ENCODE peak calls at places on chromosome 1, in eight cellular contexts. F is ovary; I is neural crest cell; L is left ventricle myocardium inferior; U is esophagus squamous epithelium; E is CD8-positive, alpha-beta T cell; T is fibroblast of lung; H is CD4-positive, alpha-beta T cell. O is an unnamed sample.

GRCh38 chr1:88877382-88877825 is 14.0 kb downstream of the GTF2B start:
- DNase-seq in T (peak), U (no peak), H (no peak), E (no peak), I (no peak), F (no peak), L (no peak), O (peak)

GRCh38 chr1:144101397-144102050 is 129.7 kb upstream of the FAM72C start:
- DNase-seq in E (peak), H (peak), T (no peak), F (peak), I (peak), U (no peak), L (peak), O (peak)

GRCh38 chr1:90325165-90325564 is 330.3 kb downstream of the ZNF326 start:
- DNase-seq in F (no peak), U (no peak), L (no peak), T (no peak), H (no peak), I (no peak), E (no peak), O (no peak)

GRCh38 chr1:175757381-175758015 is 14.1 kb upstream of the TNR start:
- DNase-seq in L (no peak), E (no peak), U (no peak), I (peak), T (no peak), H (no peak), F (no peak), O (peak)

GRCh38 chr1:204870165-204870912 is at the start of gene NFASC:
- DNase-seq in L (no peak), U (no peak), H (no peak), F (peak), T (no peak), E (no peak), I (peak), O (no peak)

GRCh38 chr1:25433389-25434186 is 2.9 kb downstream of the MACO1 start:
- DNase-seq in H (no peak), U (no peak), T (no peak), F (no peak), I (no peak), E (no peak), L (no peak), O (no peak)

GRCh38 chr1:30778156-30778978 is 20.8 kb upstream of the LAPTM5 start:
- DNase-seq in E (no peak), F (no peak), I (no peak), L (no peak), T (peak), H (no peak), U (no peak), O (peak)

GRCh38 chr1:210233495-210234253 is 1.1 kb downstream of the SERTAD4 start:
- DNase-seq in F (peak), T (peak), L (peak), H (no peak), U (no peak), E (no peak), I (peak), O (peak)

GRCh38 chr1:68725353-68725752 is 228.5 kb upstream of the DEPDC1 start:
- DNase-seq in L (peak), F (peak), T (peak), U (no peak), E (no peak), H (no peak), I (no peak), O (no peak)

GRCh38 chr1:245687129-245687635 is 532.4 kb downstream of the KIF26B start:
- DNase-seq in L (no peak), U (no peak), I (no peak), E (no peak), T (peak), H (no peak), F (no peak), O (no peak)

GRCh38 chr1:57124768-57125446 is 159.1 kb upstream of the C8B start:
- DNase-seq in T (no peak), E (no peak), F (no peak), L (no peak), U (no peak), I (no peak), H (no peak), O (peak)

GRCh38 chr1:54248966-54249365 is 49.0 kb downstream of the MRPL37 start:
- DNase-seq in T (peak), H (no peak), U (no peak), E (no peak), F (no peak), L (no peak), I (no peak), O (peak)

GRCh38 chr1:202661136-202661845 is 49.0 kb downstream of the SYT2 start:
- DNase-seq in H (no peak), I (no peak), F (no peak), L (no peak), U (no peak), E (no peak), T (no peak), O (no peak)

GRCh38 chr1:208541225-208541855 is 297.2 kb upstream of the PLXNA2 start:
- DNase-seq in E (no peak), T (no peak), H (no peak), I (no peak), L (no peak), U (no peak), F (no peak), O (no peak)

GRCh38 chr1:205591522-205592351 is 40.1 kb downstream of the ELK4 start:
- DNase-seq in U (no peak), T (peak), E (peak), L (peak), I (peak), F (peak), H (peak), O (peak)

GRCh38 chr1:196651637-196652215 is at the start of gene CFH:
- DNase-seq in F (peak), L (no peak), H (no peak), T (peak), I (no peak), U (no peak), E (no peak), O (peak)

GRCh38 chr1:42784946-42785693 is at the start of gene TMEM269:
- DNase-seq in I (no peak), L (no peak), U (no peak), E (peak), F (peak), H (peak), T (peak), O (no peak)

GRCh38 chr1:38815903-38816627 is 43.5 kb downstream of the RRAGC start:
- DNase-seq in H (no peak), E (no peak), I (no peak), U (no peak), T (no peak), F (no peak), L (no peak), O (no peak)

GRCh38 chr1:38608202-38608864 is 251.2 kb downstream of the RRAGC start:
- DNase-seq in L (no peak), I (peak), U (no peak), E (no peak), T (no peak), F (no peak), H (no peak), O (no peak)

GRCh38 chr1:212514782-212515181 is 82.1 kb downstream of the NENF start:
- DNase-seq in H (no peak), F (no peak), T (no peak), U (no peak), E (no peak), L (no peak), I (no peak), O (no peak)

GRCh38 chr1:100100202-100100601 is 32.5 kb downstream of the SASS6 start:
- DNase-seq in T (peak), I (no peak), L (no peak), E (no peak), H (no peak), U (no peak), F (no peak), O (no peak)

GRCh38 chr1:52352690-52353089 is 13.3 kb downstream of the CC2D1B start:
- DNase-seq in I (no peak), L (no peak), T (no peak), U (no peak), E (no peak), H (no peak), F (no peak), O (no peak)

GRCh38 chr1:172476218-172476811 is 32.4 kb upstream of the PIGC start:
- DNase-seq in H (no peak), F (no peak), T (no peak), U (no peak), I (no peak), E (no peak), L (no peak), O (no peak)

GRCh38 chr1:22212400-22213233 is 69.7 kb upstream of the WNT4 start:
- DNase-seq in E (no peak), T (no peak), L (no peak), H (no peak), U (no peak), F (no peak), I (no peak), O (no peak)

GRCh38 chr1:56535949-56536348 is 43.4 kb downstream of the PLPP3 start:
- DNase-seq in H (no peak), E (no peak), F (no peak), I (no peak), T (no peak), L (peak), U (no peak), O (no peak)

GRCh38 chr1:206969090-206969489 is 1.2 kb downstream of the FCAMR start:
- DNase-seq in H (no peak), F (no peak), U (no peak), I (no peak), L (no peak), E (no peak), T (no peak), O (no peak)

GRCh38 chr1:218624051-218624450 is 278.9 kb downstream of the TGFB2 start:
- DNase-seq in E (no peak), H (no peak), L (no peak), U (no peak), F (no peak), T (no peak), I (no peak), O (peak)

GRCh38 chr1:115330480-115331013 is 7.5 kb downstream of the NGF start:
- DNase-seq in E (no peak), T (peak), I (no peak), U (no peak), L (no peak), H (no peak), F (peak), O (peak)

GRCh38 chr1:230808268-230808872 is 60.0 kb downstream of the C1orf198 start:
- DNase-seq in U (no peak), E (no peak), L (no peak), T (no peak), F (no peak), I (no peak), H (no peak), O (peak)

GRCh38 chr1:198726455-198726854 is 87.6 kb downstream of the PTPRC start:
- DNase-seq in U (no peak), H (no peak), T (no peak), I (no peak), L (no peak), E (no peak), F (no peak), O (peak)

GRCh38 chr1:118871510-118872240 is 116.5 kb downstream of the TBX15 start:
- DNase-seq in E (no peak), U (no peak), L (no peak), H (no peak), I (no peak), F (no peak), T (no peak), O (no peak)

GRCh38 chr1:116912846-116913245 is 3.1 kb downstream of the PTGFRN start:
- DNase-seq in U (no peak), F (no peak), L (no peak), H (no peak), I (no peak), T (no peak), E (peak), O (no peak)

GRCh38 chr1:26733982-26734381 is 38.2 kb downstream of the ARID1A start:
- DNase-seq in H (no peak), L (no peak), T (peak), U (no peak), E (no peak), I (no peak), F (no peak), O (peak)

GRCh38 chr1:227731696-227732585 is 3.2 kb downstream of the JMJD4 start:
- DNase-seq in F (no peak), E (no peak), L (no peak), T (no peak), I (no peak), H (no peak), U (no peak), O (no peak)

GRCh38 chr1:173038875-173039554 is 11.7 kb downstream of the TNFSF18 start:
- DNase-seq in U (no peak), E (no peak), T (no peak), L (no peak), H (no peak), F (no peak), I (no peak), O (no peak)

GRCh38 chr1:42734201-42735035 is 5.6 kb downstream of the CLDN19 start:
- DNase-seq in L (no peak), F (no peak), I (no peak), E (no peak), T (no peak), H (no peak), U (no peak), O (no peak)

GRCh38 chr1:67748630-67749029 is 63.6 kb downstream of the GADD45A start:
- DNase-seq in T (peak), U (no peak), H (no peak), E (no peak), L (no peak), I (no peak), F (no peak), O (peak)

GRCh38 chr1:220990417-220991337 is 111.4 kb downstream of the HLX start:
- DNase-seq in E (no peak), F (no peak), H (no peak), I (no peak), U (no peak), T (peak), L (no peak), O (peak)

GRCh38 chr1:229254910-229255541 is 15.9 kb upstream of the RAB4A start:
- DNase-seq in E (no peak), L (no peak), U (no peak), T (peak), H (no peak), I (no peak), F (no peak), O (peak)

DNA sequence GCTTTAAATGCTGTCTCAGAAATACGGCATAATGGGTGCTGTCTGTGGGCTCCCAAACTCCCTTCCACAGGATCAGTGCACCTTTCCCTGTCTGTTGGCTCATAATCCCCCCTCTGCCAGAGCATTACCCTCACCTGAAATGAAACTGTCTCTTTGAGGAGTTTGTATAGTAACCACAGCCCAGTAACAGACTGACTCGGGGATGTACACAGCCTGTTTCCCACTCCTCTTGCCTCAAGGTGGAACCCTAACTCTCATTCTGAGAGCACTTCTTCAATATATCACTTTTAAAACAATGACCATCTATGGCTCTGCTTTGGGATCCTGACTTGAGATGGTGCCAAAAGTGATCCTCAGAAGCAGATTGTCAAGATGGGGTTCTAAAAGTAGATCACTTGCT is 332.5 kb downstream of the AMY1C start:
- DNase-seq in L (no peak), H (no peak), I (no peak), F (no peak), E (no peak), U (no peak), T (no peak), O (no peak)
- TF ChIP-seq CTCF in L (no peak), H (no peak), I (no peak), F (no peak), E (no peak), U (no peak), T (no peak), O (no peak)

GRCh38 chr1:110176299-110176956 is 26.1 kb downstream of the SLC6A17 start:
- DNase-seq in T (no peak), U (no peak), L (peak), H (no peak), I (no peak), E (no peak), F (no peak), O (no peak)

GRCh38 chr1:110172001-110172400 is 21.7 kb downstream of the SLC6A17 start:
- DNase-seq in H (no peak), U (no peak), T (no peak), I (no peak), F (no peak), E (no peak), L (no peak), O (no peak)

GRCh38 chr1:110171134-110171733 is 20.9 kb downstream of the SLC6A17 start:
- DNase-seq in L (no peak), H (no peak), I (no peak), U (no peak), E (no peak), T (no peak), F (no peak), O (no peak)

GRCh38 chr1:110174961-110175360 is 24.7 kb downstream of the SLC6A17 start:
- DNase-seq in E (no peak), U (no peak), H (no peak), I (no peak), L (no peak), T (no peak), F (no peak), O (no peak)

GRCh38 chr1:110173466-110174117 is 23.3 kb downstream of the SLC6A17 start:
- DNase-seq in F (no peak), L (no peak), H (no peak), I (no peak), U (no peak), T (no peak), E (no peak), O (no peak)
- TF ChIP-seq CTCF in F (no peak), L (no peak), H (no peak), I (no peak), U (no peak), T (no peak), E (no peak), O (no peak)

DNA sequence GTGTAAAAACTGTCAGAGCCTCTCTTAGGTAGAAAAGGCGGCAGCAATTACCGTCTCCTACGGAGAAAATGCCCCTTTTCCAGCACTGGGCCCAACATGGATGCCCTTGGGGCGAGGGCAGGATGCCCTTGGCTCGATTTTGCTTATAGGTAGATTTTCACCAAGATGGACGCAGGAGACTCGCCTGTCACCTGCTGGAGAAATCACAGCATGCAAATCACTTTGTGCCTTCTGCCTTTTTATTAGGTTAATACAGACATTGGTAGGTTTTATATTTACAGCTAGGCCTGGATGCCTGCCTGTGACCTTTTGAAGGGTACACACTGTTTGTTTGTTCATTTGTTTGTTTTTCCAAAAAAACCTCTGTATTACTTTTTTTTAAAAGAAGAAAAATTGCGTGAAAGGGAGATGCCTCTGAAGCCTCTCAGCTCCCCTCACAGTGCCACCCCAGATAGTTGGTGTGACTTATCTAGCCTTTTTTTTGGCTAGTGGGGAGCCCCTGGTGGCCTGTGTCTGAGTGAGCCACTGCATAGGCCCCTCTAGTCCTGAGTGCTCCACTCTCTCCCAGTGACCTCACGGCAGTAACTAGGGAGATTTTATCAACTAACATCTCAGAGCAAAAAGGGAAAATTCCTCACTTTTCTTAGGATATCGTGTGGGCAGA is 2.5 kb downstream of the ATP1B1 start:
- DNase-seq in H (no peak), T (no peak), F (no peak), I (no peak), U (no peak), E (no peak), L (peak), O (no peak)
- TF ChIP-seq CTCF in H (no peak), T (peak), F (no peak), I (peak), U (peak), E (no peak), L (peak), O (peak)

DNA sequence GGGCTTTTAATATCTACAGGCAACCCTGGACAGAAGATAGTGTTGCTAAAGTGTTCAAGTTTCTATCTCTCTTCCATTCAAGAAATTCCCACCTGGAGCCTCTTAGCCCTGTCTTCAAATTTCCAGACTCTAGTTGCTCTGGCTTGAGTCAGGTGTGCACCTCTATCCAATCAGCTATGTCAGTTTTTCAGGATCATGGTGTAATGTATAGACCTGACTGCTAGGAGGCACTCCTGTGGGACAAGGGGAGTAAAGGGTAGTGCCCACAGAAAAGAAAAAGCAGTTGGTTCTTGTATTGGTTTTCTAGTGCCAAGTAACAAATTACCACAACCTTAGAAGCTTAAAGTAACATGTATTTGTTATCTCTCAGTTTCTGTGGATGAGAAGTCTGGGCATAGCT is 6.2 kb upstream of the ZRANB2 start:
- DNase-seq in H (no peak), I (no peak), L (no peak), T (no peak), U (no peak), F (no peak), E (no peak), O (no peak)
- TF ChIP-seq CTCF in H (no peak), I (no peak), L (no peak), T (no peak), U (no peak), F (no peak), E (no peak), O (no peak)

GRCh38 chr1:242129103-242129502 is 130.2 kb upstream of the MAP1LC3C start:
- DNase-seq in T (peak), I (no peak), U (no peak), H (no peak), F (no peak), E (no peak), L (no peak), O (peak)
- TF ChIP-seq CTCF in T (no peak), I (peak), U (no peak), H (no peak), F (no peak), E (no peak), L (no peak), O (peak)

DNA sequence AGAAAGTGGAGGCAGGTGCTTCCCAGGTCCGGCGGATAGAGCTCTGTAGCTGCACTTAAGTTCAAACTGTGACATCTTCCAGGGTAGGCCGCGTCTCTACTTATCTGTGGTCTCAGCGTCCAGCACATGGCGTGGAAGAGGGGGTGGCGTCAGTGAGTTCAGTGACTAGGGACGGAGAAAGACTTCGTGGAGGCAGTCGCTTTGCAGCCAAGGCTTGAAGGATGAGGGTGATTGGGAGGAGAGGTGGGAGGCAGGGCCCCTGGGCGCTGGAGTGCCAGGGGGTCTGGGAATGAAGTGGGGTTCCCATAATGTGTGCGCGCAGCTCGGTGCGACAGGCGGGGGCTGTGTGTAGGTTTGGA is 444 bp upstream of the AGO1 start:
- DNase-seq in F (no peak), T (no peak), U (no peak), E (no peak), L (no peak), H (no peak), I (no peak), O (no peak)
- TF ChIP-seq CTCF in F (no peak), T (no peak), U (no peak), E (no peak), L (no peak), H (no peak), I (no peak), O (no peak)

GRCh38 chr1:11952455-11953109 is 18.1 kb downstream of the PLOD1 start:
- DNase-seq in U (no peak), H (no peak), T (no peak), F (no peak), E (no peak), I (no peak), L (no peak), O (no peak)
- TF ChIP-seq CTCF in U (no peak), H (no peak), T (no peak), F (no peak), E (no peak), I (no peak), L (no peak), O (no peak)